ENCODE peak calls at places on chromosomes 3 and 15, in six cellular contexts. F is stimulated activated CD4-positive, alpha-beta T cell treated with anti-CD3 and anti-CD28 coated beads, Interleukin-2, amount 100 ng/mL, for 48 hours; W is activated T-cell treated with anti-CD3 and anti-CD28 coated beads for 4 hours; C is GM12865; H is mammary epithelial cell; K is nephron progenitor cell. X is an unnamed sample.

GRCh38 chr15:73485372-73485771 is 42.4 kb downstream of the REC114 start:
- DNase-seq in F (no peak), W (no peak), C (no peak), H (no peak), K (no peak), X (no peak)

GRCh38 chr3:107271787-107272387 is 105.4 kb upstream of the CCDC54 start:
- DNase-seq in F (no peak), W (no peak), C (peak), H (peak), K (no peak), X (no peak)

GRCh38 chr3:15309662-15310335 is 22.6 kb downstream of the SH3BP5 start:
- DNase-seq in F (no peak), W (no peak), C (no peak), H (peak), K (no peak), X (no peak)

GRCh38 chr15:84955089-84955848 is 26.4 kb upstream of the PDE8A start:
- DNase-seq in F (peak), W (peak), C (peak), H (peak), K (peak), X (no peak)

GRCh38 chr3:83971693-83972092 is 987.1 kb upstream of the CADM2 start:
- DNase-seq in F (no peak), W (no peak), C (no peak), H (no peak), K (no peak), X (no peak)

GRCh38 chr15:33068007-33068441 is 126.5 kb downstream of the FMN1 start:
- DNase-seq in F (peak), W (no peak), C (no peak), H (peak), K (peak), X (peak)

GRCh38 chr15:72751751-72752455 is 31.7 kb downstream of the ADPGK start:
- DNase-seq in F (no peak), W (no peak), C (no peak), H (no peak), K (no peak), X (peak)

GRCh38 chr3:13069495-13069894 is 3.7 kb downstream of the IQSEC1 start:
- DNase-seq in F (peak), W (peak), C (peak), H (no peak), K (no peak), X (peak)

GRCh38 chr15:101060576-101061551 is 141.7 kb downstream of the LRRK1 start:
- DNase-seq in F (no peak), W (no peak), C (no peak), H (no peak), K (no peak), X (no peak)

GRCh38 chr3:47250309-47251060 is 32.1 kb downstream of the KIF9 start:
- DNase-seq in F (no peak), W (no peak), C (peak), H (peak), K (peak), X (peak)

GRCh38 chr3:32544894-32545293 is 25.8 kb downstream of the DYNC1LI1 start:
- DNase-seq in F (no peak), W (no peak), C (no peak), H (no peak), K (no peak), X (no peak)

GRCh38 chr15:99963096-99963825 is 230.0 kb upstream of the LYSMD4 start:
- DNase-seq in F (no peak), W (no peak), C (no peak), H (peak), K (no peak), X (no peak)

GRCh38 chr15:40151499-40151898 is 9.4 kb upstream of the BUB1B start:
- DNase-seq in F (no peak), W (no peak), C (no peak), H (no peak), K (no peak), X (no peak)

GRCh38 chr15:67070150-67070549 is 4.7 kb downstream of the SMAD3 start:
- DNase-seq in F (no peak), W (no peak), C (no peak), H (peak), K (no peak), X (no peak)

GRCh38 chr15:79922512-79923067 is 25.8 kb upstream of the MTHFS start:
- DNase-seq in F (no peak), W (no peak), C (no peak), H (no peak), K (no peak), X (no peak)

GRCh38 chr3:72488736-72489030 is 359.6 kb downstream of the SHQ1 start:
- DNase-seq in F (no peak), W (no peak), C (no peak), H (peak), K (no peak), X (no peak)

GRCh38 chr15:40367038-40367672 is 9.1 kb downstream of the DISP2 start:
- DNase-seq in F (no peak), W (no peak), C (no peak), H (no peak), K (no peak), X (no peak)

GRCh38 chr15:63874616-63875015 is 40.9 kb upstream of the HERC1 start:
- DNase-seq in F (no peak), W (no peak), C (no peak), H (no peak), K (no peak), X (no peak)

GRCh38 chr3:169812844-169813677 is at the start of the genes LRRC34 and LRRIQ4:
- DNase-seq in F (peak), W (peak), C (peak), H (no peak), K (peak), X (peak)

GRCh38 chr3:41148901-41149300 is 50.4 kb upstream of the CTNNB1 start:
- DNase-seq in F (no peak), W (no peak), C (no peak), H (no peak), K (no peak), X (no peak)

GRCh38 chr3:28069438-28069837 is 172.0 kb upstream of the CMC1 start:
- DNase-seq in F (no peak), W (no peak), C (no peak), H (no peak), K (no peak), X (no peak)

GRCh38 chr3:52891615-52892081 is 5.7 kb downstream of the STIMATE start:
- DNase-seq in F (no peak), W (no peak), C (no peak), H (no peak), K (no peak), X (no peak)

GRCh38 chr15:87219650-87220615 is 1036.6 kb downstream of the NTRK3 start:
- DNase-seq in F (no peak), W (no peak), C (no peak), H (peak), K (no peak), X (no peak)

GRCh38 chr3:31614162-31614921 is 81.6 kb downstream of the STT3B start:
- DNase-seq in F (no peak), W (no peak), C (no peak), H (peak), K (no peak), X (no peak)

GRCh38 chr3:64216706-64217105 is 8.6 kb downstream of the PRICKLE2 start:
- DNase-seq in F (no peak), W (no peak), C (no peak), H (peak), K (peak), X (no peak)

GRCh38 chr15:86624261-86625036 is 544.8 kb downstream of the AGBL1 start:
- DNase-seq in F (peak), W (peak), C (peak), H (peak), K (peak), X (no peak)

GRCh38 chr15:56737791-56738190 is 4.5 kb upstream of the ZNF280D start:
- DNase-seq in F (no peak), W (no peak), C (no peak), H (no peak), K (no peak), X (no peak)

GRCh38 chr3:28612232-28612631 is 263.6 kb upstream of the AZI2 start:
- DNase-seq in F (no peak), W (no peak), C (no peak), H (no peak), K (no peak), X (no peak)

GRCh38 chr3:85846940-85847339 is 888.2 kb downstream of the CADM2 start:
- DNase-seq in F (no peak), W (no peak), C (no peak), H (no peak), K (no peak), X (no peak)

GRCh38 chr3:122391674-122392446 is 7.9 kb downstream of the FAM162A start:
- DNase-seq in F (no peak), W (no peak), C (no peak), H (no peak), K (no peak), X (no peak)

GRCh38 chr3:51982838-51983577 is at the start of gene ACY1:
- DNase-seq in F (peak), W (peak), C (peak), H (peak), K (peak), X (peak)

GRCh38 chr3:183267140-183267539 is 14.1 kb downstream of the B3GNT5 start:
- DNase-seq in F (no peak), W (no peak), C (no peak), H (no peak), K (no peak), X (no peak)

GRCh38 chr15:48096813-48097212 is 24.0 kb upstream of the SLC24A5 start:
- DNase-seq in F (no peak), W (no peak), C (no peak), H (peak), K (no peak), X (no peak)

GRCh38 chr15:55907797-55908196 is 85.6 kb downstream of the NEDD4 start:
- DNase-seq in F (no peak), W (no peak), C (no peak), H (peak), K (no peak), X (no peak)

GRCh38 chr15:100572362-100572983 is 29.5 kb downstream of the LINS1 start:
- DNase-seq in F (no peak), W (no peak), C (no peak), H (no peak), K (no peak), X (no peak)

GRCh38 chr3:14725564-14726420 is 50.9 kb downstream of the C3orf20 start:
- DNase-seq in F (no peak), W (no peak), C (no peak), H (no peak), K (peak), X (no peak)

GRCh38 chr3:73622135-73622534 is 2.6 kb downstream of the PDZRN3 start:
- DNase-seq in F (no peak), W (no peak), C (no peak), H (no peak), K (peak), X (no peak)

GRCh38 chr3:8724108-8724752 is 9.4 kb upstream of the CAV3 start:
- DNase-seq in F (no peak), W (no peak), C (no peak), H (peak), K (no peak), X (no peak)

GRCh38 chr3:181265750-181266333 is 276.3 kb upstream of the DNAJC19 start:
- DNase-seq in F (no peak), W (no peak), C (peak), H (peak), K (no peak), X (no peak)